ENCODE peak calls at places on chromosomes 6 and 20, in four cellular contexts. G is lower lobe of right lung, F is IMR-90, X is thoracic aorta. N is an unnamed sample. For H3K4me1 and H3K27me3, the result is how much of the 10 kb centered on the place peaks cover.

GRCh38 chr6:84191802-84192201 is 35.6 kb downstream of the CEP162 start:
- DNase-seq in G (no peak), X (no peak), F (no peak), N (no peak)

GRCh38 chr6:100176321-100176950 is 182.4 kb upstream of the MCHR2 start:
- DNase-seq in F (peak), G (no peak), X (no peak), N (no peak)

GRCh38 chr6:113006494-113006893 is 659.4 kb downstream of the RFPL4B start:
- DNase-seq in G (no peak), X (no peak), F (no peak), N (no peak)

GRCh38 chr6:12339022-12339421 is 48.9 kb downstream of the EDN1 start:
- DNase-seq in X (no peak), G (no peak), F (no peak), N (no peak)

GRCh38 chr6:146041282-146041681 is 12.4 kb downstream of the GRM1 start:
- DNase-seq in F (no peak), X (no peak), G (no peak), N (no peak)

GRCh38 chr20:63056236-63057132 is 49.7 kb upstream of the BHLHE23 start:
- DNase-seq in G (peak), F (no peak), X (no peak), N (peak)

GRCh38 chr6:41449399-41450245 is 96.6 kb upstream of the FOXP4 start:
- DNase-seq in F (no peak), X (no peak), G (no peak), N (no peak)

GRCh38 chr6:13267142-13267621 is 61.2 kb downstream of the TBC1D7 start:
- DNase-seq in X (no peak), G (no peak), F (no peak), N (no peak)

GRCh38 chr20:49916146-49917002 is 1.0 kb upstream of the SPATA2 start:
- DNase-seq in G (no peak), X (no peak), F (peak), N (no peak)

GRCh38 chr6:91634791-91635190 is 1047.9 kb upstream of the MAP3K7 start:
- DNase-seq in F (no peak), G (no peak), X (no peak), N (no peak)

GRCh38 chr6:10230533-10230932 is 184.3 kb downstream of the TFAP2A start:
- DNase-seq in G (no peak), X (no peak), F (no peak), N (no peak)

GRCh38 chr20:51196991-51197651 is 174.2 kb upstream of the KCNG1 start:
- DNase-seq in F (peak), X (no peak), G (no peak), N (no peak)

GRCh38 chr20:61614311-61615100 is 362.4 kb downstream of the CDH4 start:
- DNase-seq in G (peak), F (no peak), X (no peak), N (no peak)

GRCh38 chr6:166752928-166753721 is 126.1 kb upstream of the RPS6KA2 start:
- DNase-seq in F (peak), X (no peak), G (no peak), N (no peak)

GRCh38 chr20:53154540-53154939 is 182.4 kb downstream of the TSHZ2 start:
- DNase-seq in G (no peak), X (no peak), F (no peak), N (no peak)

GRCh38 chr6:148080311-148080710 is 262.3 kb upstream of the SASH1 start:
- DNase-seq in F (no peak), G (no peak), X (no peak), N (no peak)

DNA sequence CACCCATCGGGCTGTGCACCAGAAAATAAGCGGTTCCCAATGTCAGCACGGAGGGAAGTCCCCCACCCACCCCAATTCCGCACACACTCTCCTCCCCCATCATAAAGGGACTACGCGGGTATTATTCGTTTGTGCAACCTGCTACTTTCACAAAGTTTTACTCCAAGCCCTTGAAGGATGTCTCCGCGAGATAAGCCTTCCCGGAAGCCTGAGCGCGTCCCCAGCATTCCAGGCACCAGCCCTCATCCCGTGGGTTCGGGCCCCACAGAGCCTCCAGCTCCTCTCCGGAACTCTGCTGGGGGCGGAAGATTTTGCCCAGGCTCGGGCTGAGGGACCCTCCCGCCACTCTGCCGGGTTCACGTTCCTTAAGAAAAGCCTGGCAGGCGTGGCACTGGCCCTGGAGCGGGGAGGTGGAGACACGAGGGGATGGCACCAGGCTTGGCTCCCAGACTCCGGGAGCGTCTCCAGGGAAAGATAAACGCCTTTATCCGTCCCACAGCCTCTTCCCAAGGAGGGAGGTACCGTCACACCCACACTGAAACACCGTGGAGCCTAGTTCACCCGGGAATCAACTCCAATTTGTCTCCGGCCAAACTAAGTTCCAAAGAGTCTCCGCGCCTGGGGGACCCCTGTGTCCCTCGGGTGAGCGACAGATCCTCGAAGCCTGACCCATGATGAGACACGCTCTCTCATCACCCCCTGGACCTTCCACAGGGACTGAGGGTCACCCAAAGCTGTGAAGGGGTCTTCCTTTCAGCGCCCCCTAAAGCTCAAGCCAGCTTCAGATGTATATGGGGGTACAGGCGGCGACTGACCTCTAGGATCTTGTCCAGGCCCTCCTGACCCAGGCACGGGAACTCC is 934 bp downstream of the KCNK5 start:
- DNase-seq in G (no peak), F (no peak), X (no peak), N (no peak)
- H3K27ac ChIP-seq in G (peak), F (no peak), X (no peak), N (no peak)

DNA sequence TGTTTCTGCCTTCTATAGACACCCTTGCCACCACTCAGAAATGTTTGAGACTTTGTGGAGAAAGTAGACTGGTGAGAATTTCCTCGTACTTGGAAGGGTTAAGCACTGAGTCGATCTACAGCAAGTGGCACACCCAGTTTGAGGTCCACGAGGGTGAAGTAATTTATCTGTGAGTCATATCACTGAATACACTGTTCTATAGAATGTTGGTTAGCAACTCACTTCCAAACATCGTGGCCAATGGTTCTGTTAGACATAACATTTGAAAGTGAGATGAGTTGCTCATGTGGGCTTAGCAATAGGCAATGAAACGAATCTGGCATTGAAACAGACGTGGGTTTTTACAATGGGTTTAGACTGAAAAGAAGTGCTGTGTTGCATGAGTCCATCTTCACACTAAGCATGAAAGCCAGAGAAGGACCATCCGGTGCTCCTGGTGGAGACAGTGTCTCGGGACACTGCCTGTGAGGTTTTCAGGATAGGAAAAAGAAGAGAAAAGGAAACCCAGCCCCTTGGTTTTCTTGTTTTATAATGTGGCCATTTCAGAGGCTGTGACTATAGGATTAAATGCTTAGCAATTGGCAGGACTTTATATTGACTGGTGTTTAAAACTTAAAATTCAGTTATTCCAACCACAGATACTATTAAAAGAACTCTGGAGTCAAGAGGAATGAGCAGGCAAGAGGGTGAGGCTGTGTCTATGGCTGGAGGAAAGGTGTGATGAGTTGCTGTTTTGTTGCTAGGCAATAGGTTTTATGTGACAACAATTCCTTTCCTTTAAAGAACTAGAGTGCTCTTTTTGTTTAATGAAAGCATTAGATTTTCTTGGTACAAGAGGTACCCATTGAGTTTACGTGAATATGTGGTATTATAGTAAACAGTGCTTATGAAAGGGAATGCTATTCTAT is 31.0 kb upstream of the EZR start:
- DNase-seq in X (no peak), F (peak), G (no peak), N (peak)
- H3K4me1 ChIP-seq in X (under half), F (under half), G (under half), N (under half)

DNA sequence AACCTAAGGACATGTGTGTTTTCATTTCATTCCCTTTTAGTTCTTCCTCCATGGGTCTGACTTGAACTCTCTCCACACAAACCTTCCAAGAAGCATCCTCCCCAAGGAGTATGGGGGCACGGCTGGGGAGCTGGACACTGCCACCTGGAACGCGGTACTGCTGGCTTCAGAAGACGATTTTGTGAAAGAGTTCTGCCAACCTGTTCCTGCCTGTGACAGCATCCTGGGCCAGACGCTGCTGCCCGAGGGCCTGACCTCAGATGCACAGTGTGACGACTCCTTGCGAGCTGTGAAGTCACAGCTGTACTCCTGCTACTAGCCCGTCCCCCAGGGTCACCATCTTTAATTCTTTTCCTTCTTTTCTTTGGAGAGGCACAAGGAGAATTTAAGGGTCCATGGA is 13.5 kb downstream of the TTPAL start:
- DNase-seq in F (no peak), X (no peak), G (no peak), N (no peak)
- H3K27me3 ChIP-seq in F (under half), X (under half), G (under half), N (under half)

GRCh38 chr6:93013054-93013453 is 406.3 kb downstream of the EPHA7 start:
- DNase-seq in X (no peak), G (no peak), F (no peak), N (no peak)

DNA sequence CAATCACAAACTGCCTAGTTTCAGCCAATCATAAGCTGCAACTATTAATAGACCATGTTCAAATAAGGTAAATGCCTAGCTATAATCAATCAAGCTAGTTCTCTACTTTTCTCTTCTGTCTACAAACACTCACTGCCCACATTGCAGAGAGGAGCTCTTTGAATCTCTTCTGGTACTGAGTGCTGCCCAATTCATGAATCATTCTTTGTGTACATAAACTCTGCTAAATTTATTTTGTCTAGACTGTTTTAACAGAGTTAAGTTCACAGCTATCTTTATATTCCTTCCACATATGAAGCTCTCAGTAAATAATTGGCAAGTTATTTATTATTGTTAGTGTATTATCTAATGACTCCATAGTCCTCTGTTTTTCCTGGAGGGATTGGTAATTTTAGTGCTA is 411.0 kb downstream of the EPHA7 start:
- DNase-seq in F (no peak), G (no peak), X (no peak), N (no peak)
- H3K27ac ChIP-seq in F (no peak), G (no peak), X (no peak), N (no peak)

GRCh38 chr20:24987244-24987643 is 5.3 kb downstream of the APMAP start:
- DNase-seq in X (no peak), F (peak), G (no peak), N (no peak)
- H3K4me1 ChIP-seq in X (under half), F (under half), G (under half), N (half or more)

GRCh38 chr6:32792901-32793400 is 23.9 kb downstream of the HLA-DOB start:
- DNase-seq in G (no peak), F (no peak), X (no peak), N (no peak)

GRCh38 chr6:32794510-32794909 is 22.3 kb downstream of the HLA-DOB start:
- DNase-seq in X (no peak), F (no peak), G (no peak), N (no peak)

GRCh38 chr6:32799168-32799567 is 17.6 kb downstream of the HLA-DOB start:
- DNase-seq in X (no peak), G (no peak), F (no peak), N (no peak)

GRCh38 chr6:32799740-32800139 is 17.1 kb downstream of the HLA-DOB start:
- DNase-seq in X (no peak), G (no peak), F (no peak), N (no peak)

DNA sequence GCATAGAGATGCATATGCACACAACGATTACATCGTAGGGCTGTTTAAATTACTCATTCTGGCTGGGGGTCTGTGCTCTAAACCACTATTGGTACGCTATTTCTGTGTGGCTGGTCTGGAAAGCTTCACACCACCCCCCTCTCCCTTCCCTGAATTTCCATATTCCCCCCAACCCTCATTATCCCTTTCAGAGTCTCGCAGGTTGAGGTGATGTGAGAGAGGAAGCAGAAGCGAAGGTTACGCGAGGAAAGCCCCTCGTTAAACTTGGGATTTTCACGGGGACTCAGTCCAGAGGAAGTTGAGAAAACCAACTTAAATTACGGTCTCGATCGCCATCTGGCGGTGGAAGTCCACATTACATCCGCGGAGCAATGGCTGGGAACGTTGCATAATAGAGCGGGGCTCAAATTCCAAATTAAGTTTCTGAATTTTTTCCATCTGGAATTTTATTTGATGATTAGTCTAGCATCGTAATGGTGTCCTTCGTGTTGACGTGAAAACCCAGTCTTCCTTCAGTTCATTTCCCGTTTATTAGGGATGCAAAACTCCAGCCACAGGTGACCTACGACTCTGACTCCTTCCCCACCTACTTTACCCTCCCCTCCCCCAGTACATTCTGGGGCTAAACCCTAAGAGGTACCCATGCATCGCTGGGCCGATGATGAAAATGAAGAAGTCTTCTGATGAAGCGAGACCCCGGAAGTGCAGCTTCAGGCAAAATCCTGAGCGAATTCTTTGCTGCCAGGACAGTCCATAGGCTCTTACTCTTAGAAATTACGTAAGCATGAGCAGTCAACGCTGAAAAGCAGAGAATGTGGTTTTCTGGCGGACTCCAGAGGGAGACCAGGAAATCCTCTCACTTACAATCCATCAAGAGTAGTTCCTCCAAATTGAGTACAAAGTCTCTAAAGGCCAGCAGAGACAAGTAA is 19.7 kb downstream of the HLA-DOB start:
- DNase-seq in X (peak), G (peak), F (peak), N (peak)
- H3K27me3 ChIP-seq in X (under half), G (under half), F (under half), N (under half)

DNA sequence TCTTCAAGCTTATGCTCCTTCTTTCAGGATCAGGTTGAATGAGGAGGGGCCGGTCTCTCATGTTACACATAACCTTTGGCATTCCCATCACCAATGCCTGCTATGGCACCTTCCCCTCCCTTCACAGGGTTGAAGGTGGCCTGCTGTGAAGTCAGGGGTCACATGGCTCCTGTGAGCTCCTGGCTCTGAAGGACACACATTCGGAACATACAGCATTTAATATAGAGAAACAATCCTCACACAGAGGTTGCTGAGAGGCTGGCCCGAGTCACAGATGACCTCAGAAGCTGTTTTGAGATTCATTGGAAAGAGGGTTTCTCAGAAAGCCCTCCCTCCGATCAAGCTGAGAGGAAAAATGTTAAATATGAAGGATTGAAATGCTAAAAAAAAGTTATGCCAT is 82.1 kb downstream of the PSMG4 start:
- DNase-seq in G (no peak), X (no peak), F (peak), N (no peak)
- H3K27ac ChIP-seq in G (peak), X (no peak), F (no peak), N (no peak)

DNA sequence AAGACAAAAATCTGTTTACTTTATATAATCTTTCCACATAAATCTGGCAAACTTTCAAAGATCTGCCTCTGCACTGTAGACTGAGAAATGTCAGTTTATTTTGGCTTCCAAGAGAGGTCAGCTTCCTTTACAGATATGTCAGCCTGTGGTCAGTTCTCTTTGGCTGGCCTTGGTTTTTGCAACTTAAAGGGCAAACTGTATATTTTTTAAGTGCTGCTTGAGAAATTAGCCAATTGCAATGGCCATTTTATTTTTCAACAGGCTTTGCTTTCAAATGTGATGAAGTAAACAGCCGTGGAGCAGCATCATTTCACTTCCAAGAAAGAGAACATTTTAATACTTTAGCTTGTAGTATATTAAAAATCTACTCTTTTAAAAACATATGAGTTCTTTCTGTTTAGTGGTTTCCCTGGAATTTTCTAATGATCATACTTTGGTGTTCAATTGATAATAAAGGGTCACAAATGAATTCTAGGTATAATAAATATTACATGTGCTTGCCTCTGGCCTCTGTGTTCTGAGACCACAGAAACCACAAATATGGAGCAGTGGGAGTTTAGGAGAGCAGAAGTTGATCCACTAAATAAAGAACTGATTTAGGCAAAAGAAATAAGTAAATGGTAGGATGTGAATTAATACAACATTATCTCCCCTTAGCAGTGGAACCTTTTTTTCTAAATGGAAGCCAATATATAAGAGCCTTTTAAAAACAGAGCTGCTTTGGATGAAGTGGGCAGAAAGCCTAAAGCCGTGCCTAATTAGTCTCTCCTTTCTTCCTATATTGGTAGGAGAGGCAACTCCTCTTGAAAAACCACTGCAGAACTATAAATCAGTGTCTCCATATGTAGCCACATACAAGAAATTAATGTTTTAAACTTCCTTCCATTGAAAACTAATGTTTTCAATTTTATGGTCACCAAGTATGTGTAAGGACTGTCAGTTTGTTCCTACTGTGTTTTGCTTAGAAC is 16.2 kb downstream of the ADGRB3 start:
- DNase-seq in G (no peak), X (no peak), F (no peak), N (no peak)
- H3K4me1 ChIP-seq in G (under half), X (under half), F (under half), N (under half)

DNA sequence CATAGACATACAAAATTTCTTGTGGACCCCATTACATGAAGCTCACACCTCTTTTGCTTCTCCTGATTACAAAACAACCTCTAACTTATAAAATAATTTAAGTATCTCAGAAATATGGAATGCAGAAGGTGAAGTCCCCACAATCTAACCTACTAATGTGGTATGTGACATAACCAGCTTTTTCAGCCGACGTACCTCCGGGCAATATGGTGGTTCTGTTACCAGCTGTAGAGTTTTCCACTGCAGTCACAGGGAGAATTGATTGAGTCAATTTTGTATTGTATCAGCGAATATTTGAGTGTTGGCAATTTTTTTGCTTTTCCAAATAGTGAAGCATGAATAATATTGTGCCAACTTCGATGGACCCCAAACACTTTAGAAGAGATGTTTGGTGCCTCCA is 15.7 kb upstream of the SPO11 start:
- DNase-seq in F (no peak), X (no peak), G (no peak), N (no peak)
- H3K27me3 ChIP-seq in F (under half), X (under half), G (under half), N (under half)

N was measured in naive thymus-derived CD4-positive, alpha-beta T cell.